ENCODE peak calls at places on chromosomes 2 and 18, in four cellular contexts. Z is IMR-90, G is neuronal stem cell, S is H1. V is an unnamed sample.

GRCh38 chr2:24048662-24049484 is 668 bp upstream of the FKBP1B start:
- DNase-seq in Z (no peak), S (no peak), G (no peak), V (no peak)

GRCh38 chr2:227785293-227785692 is 28.3 kb upstream of the CCL20 start:
- DNase-seq in S (no peak), Z (no peak), G (no peak), V (no peak)

GRCh38 chr2:230879891-230880290 is 15.1 kb downstream of the ITM2C start:
- DNase-seq in Z (no peak), G (no peak), S (no peak), V (no peak)

GRCh38 chr2:25227576-25227975 is 59.2 kb upstream of the POMC start:
- DNase-seq in Z (no peak), G (no peak), S (no peak), V (no peak)

GRCh38 chr2:69911985-69912563 is 2.8 kb upstream of the MXD1 start:
- DNase-seq in Z (peak; percentile 58), S (no peak), G (peak; percentile 41), V (peak; percentile 76)

GRCh38 chr2:67516358-67516757 is 119.2 kb downstream of the ETAA1 start:
- DNase-seq in G (no peak), Z (no peak), S (no peak), V (no peak)

GRCh38 chr2:27798948-27799645 is 27.6 kb downstream of the MRPL33 start:
- DNase-seq in G (peak; percentile 31), Z (peak; percentile 100), S (peak; percentile 34), V (peak; percentile 99)

GRCh38 chr2:101125374-101125773 is 25.8 kb downstream of the TBC1D8 start:
- DNase-seq in Z (no peak), S (no peak), G (no peak), V (peak; percentile 60)

GRCh38 chr18:56709463-56709862 is 58.3 kb downstream of the WDR7 start:
- DNase-seq in S (no peak), G (no peak), Z (peak; percentile 90), V (peak; percentile 81)

GRCh38 chr2:171688129-171688465 is 828 bp downstream of the DYNC1I2 start:
- DNase-seq in G (no peak), S (no peak), Z (peak; percentile 37), V (peak; percentile 54)

GRCh38 chr2:241953324-241953851 is 83.9 kb downstream of the RTP5 start:
- DNase-seq in G (no peak), S (no peak), Z (no peak), V (no peak)

GRCh38 chr2:38173690-38174089 is 97.7 kb upstream of the CYP1B1 start:
- DNase-seq in Z (no peak), G (no peak), S (no peak), V (no peak)

GRCh38 chr18:25594351-25594750 is 242.4 kb upstream of the ZNF521 start:
- DNase-seq in Z (peak; percentile 16), G (no peak), S (no peak), V (peak; percentile 17)

GRCh38 chr2:139353874-139354273 is 573.7 kb upstream of the NXPH2 start:
- DNase-seq in S (no peak), G (no peak), Z (no peak), V (no peak)

GRCh38 chr2:85577386-85578242 is at the start of gene VAMP8:
- DNase-seq in G (no peak), S (peak; percentile 80), Z (no peak), V (peak; percentile 49)

GRCh38 chr2:7014201-7014640 is 97.0 kb downstream of the RNF144A start:
- DNase-seq in S (no peak), G (no peak), Z (no peak), V (peak; percentile 52)

GRCh38 chr18:4821801-4822200 is 366.7 kb upstream of the DLGAP1 start:
- DNase-seq in G (no peak), S (no peak), Z (no peak), V (no peak)

GRCh38 chr18:60965856-60966255 is 367.4 kb upstream of the CDH20 start:
- DNase-seq in Z (no peak), S (no peak), G (no peak), V (no peak)

GRCh38 chr2:188693111-188693510 is 281.1 kb upstream of the COL3A1 start:
- DNase-seq in G (no peak), S (peak; percentile 42), Z (no peak), V (no peak)

GRCh38 chr18:32893915-32894314 is 121.1 kb upstream of the KLHL14 start:
- DNase-seq in G (no peak), S (no peak), Z (no peak), V (no peak)

GRCh38 chr2:7988440-7988839 is 693.4 kb upstream of the ID2 start:
- DNase-seq in Z (no peak), G (no peak), S (no peak), V (no peak)

GRCh38 chr2:183123117-183123958 is 905 bp upstream of the NUP35 start:
- DNase-seq in G (no peak), S (no peak), Z (peak; percentile 3), V (no peak)

GRCh38 chr18:31513189-31513907 is 15.4 kb downstream of the DSG2 start:
- DNase-seq in G (no peak), Z (peak; percentile 48), S (no peak), V (peak; percentile 90)

GRCh38 chr2:241029599-241030332 is 31.3 kb downstream of the SNED1 start:
- DNase-seq in G (no peak), Z (no peak), S (no peak), V (no peak)

GRCh38 chr2:192499476-192499875 is 304.7 kb upstream of the TMEFF2 start:
- DNase-seq in Z (no peak), G (no peak), S (no peak), V (peak; percentile 63)

GRCh38 chr2:211458974-211459373 is 902.6 kb downstream of the CPS1 start:
- DNase-seq in Z (no peak), G (no peak), S (no peak), V (no peak)

GRCh38 chr2:63888490-63889402 is 47.0 kb downstream of the UGP2 start:
- DNase-seq in S (no peak), G (peak; percentile 41), Z (peak; percentile 48), V (peak; percentile 56)
- H3K36me3 ChIP-seq in S (peaks cover 85% of the 10 kb centered on the region), G (peaks cover 99% of the 10 kb centered on the region), Z (peaks cover 21% of the 10 kb centered on the region), V (peaks cover 15% of the 10 kb centered on the region)

GRCh38 chr18:22166070-22166972 is 3.1 kb upstream of the GATA6 start:
- DNase-seq in Z (no peak), G (no peak), S (peak; percentile 53), V (peak; percentile 36)
- H3K18ac ChIP-seq in Z (no peak overlapping the region), G (no peak overlapping the region), S (no peak overlapping the region), V (no peak overlapping the region)

GRCh38 chr2:207289295-207290018 is 123.7 kb upstream of the KLF7 start:
- DNase-seq in Z (no peak), G (no peak), S (no peak), V (no peak)
- H3K23ac ChIP-seq in Z (no peak overlapping the region), G (no peak overlapping the region), S (no peak overlapping the region), V (no peak overlapping the region)

GRCh38 chr2:15613736-15614429 is 22.2 kb downstream of the DDX1 start:
- DNase-seq in S (no peak), Z (no peak), G (no peak), V (no peak)
- H3K36me3 ChIP-seq in S (peaks cover 58% of the 10 kb centered on the region), Z (peaks cover 23% of the 10 kb centered on the region), G (peaks cover 76% of the 10 kb centered on the region), V (peaks cover 19% of the 10 kb centered on the region)

V was measured in mesenchymal stem cell.